ENCODE peak calls at places on chromosome 11, in seven cellular contexts. D, U, C, Q, S, M and F are unnamed samples.
A peak's percentile ranks its signal among the peaks of the same experiment; 100 is the strongest.

GRCh38 chr11:37597776-37598175 is 999.7 kb upstream of the RAG2 start:
- DNase-seq in D (no peak), U (no peak), C (no peak), Q (no peak), S (no peak), M (no peak), F (no peak)

GRCh38 chr11:48088682-48089050 is 108.3 kb downstream of the PTPRJ start:
- DNase-seq in D (no peak), U (no peak), C (peak; percentile 64), Q (no peak), S (no peak), M (no peak), F (no peak)

GRCh38 chr11:3130269-3131071 is 34.6 kb downstream of the OSBPL5 start:
- DNase-seq in D (no peak), U (no peak), C (peak; percentile 60), Q (peak; percentile 21), S (peak; percentile 89), M (no peak), F (peak; percentile 87)

GRCh38 chr11:86245369-86246292 is 1.1 kb downstream of the EED start:
- DNase-seq in D (peak; percentile 71), U (no peak), C (peak; percentile 72), Q (no peak), S (no peak), M (peak; percentile 23), F (no peak)

GRCh38 chr11:42707541-42707940 is 604.3 kb upstream of the API5 start:
- DNase-seq in D (no peak), U (no peak), C (no peak), Q (no peak), S (no peak), M (no peak), F (no peak)

GRCh38 chr11:100681064-100681502 is 6.0 kb upstream of the ARHGAP42 start:
- DNase-seq in D (peak; percentile 28), U (no peak), C (peak; percentile 68), Q (peak; percentile 33), S (peak; percentile 27), M (peak; percentile 76), F (no peak)

GRCh38 chr11:11577246-11577855 is 44.5 kb downstream of the GALNT18 start:
- DNase-seq in D (no peak), U (peak; percentile 56), C (peak; percentile 29), Q (no peak), S (no peak), M (no peak), F (no peak)

GRCh38 chr11:127392575-127392974 is 392.0 kb upstream of the KIRREL3 start:
- DNase-seq in D (no peak), U (no peak), C (peak; percentile 89), Q (no peak), S (no peak), M (no peak), F (no peak)

GRCh38 chr11:108160970-108161566 is 39.7 kb downstream of the ACAT1 start:
- DNase-seq in D (no peak), U (no peak), C (no peak), Q (no peak), S (no peak), M (no peak), F (no peak)
- TF ChIP-seq CTCF in D (no peak), U (no peak), C (no peak), Q (no peak), S (no peak), M (no peak), F (no peak)

GRCh38 chr11:65415499-65416340 is 6.9 kb upstream of the NEAT1 start:
- DNase-seq in D (no peak), U (peak; percentile 73), C (peak; percentile 54), Q (no peak), S (peak; percentile 13), M (peak; percentile 65), F (peak; percentile 57)

GRCh38 chr11:65412271-65413076 is 10.1 kb upstream of the NEAT1 start:
- DNase-seq in D (no peak), U (no peak), C (peak; percentile 36), Q (peak; percentile 24), S (peak; percentile 53), M (no peak), F (peak; percentile 29)

GRCh38 chr11:65416341-65417185 is 6.0 kb upstream of the NEAT1 start:
- DNase-seq in D (no peak), U (peak; percentile 93), C (peak; percentile 98), Q (peak; percentile 96), S (peak; percentile 92), M (peak; percentile 77), F (peak; percentile 77)

GRCh38 chr11:65417221-65417701 is 5.3 kb upstream of the NEAT1 start:
- DNase-seq in D (no peak), U (peak; percentile 86), C (peak; percentile 81), Q (peak; percentile 45), S (peak; percentile 61), M (no peak), F (peak; percentile 56)

DNA sequence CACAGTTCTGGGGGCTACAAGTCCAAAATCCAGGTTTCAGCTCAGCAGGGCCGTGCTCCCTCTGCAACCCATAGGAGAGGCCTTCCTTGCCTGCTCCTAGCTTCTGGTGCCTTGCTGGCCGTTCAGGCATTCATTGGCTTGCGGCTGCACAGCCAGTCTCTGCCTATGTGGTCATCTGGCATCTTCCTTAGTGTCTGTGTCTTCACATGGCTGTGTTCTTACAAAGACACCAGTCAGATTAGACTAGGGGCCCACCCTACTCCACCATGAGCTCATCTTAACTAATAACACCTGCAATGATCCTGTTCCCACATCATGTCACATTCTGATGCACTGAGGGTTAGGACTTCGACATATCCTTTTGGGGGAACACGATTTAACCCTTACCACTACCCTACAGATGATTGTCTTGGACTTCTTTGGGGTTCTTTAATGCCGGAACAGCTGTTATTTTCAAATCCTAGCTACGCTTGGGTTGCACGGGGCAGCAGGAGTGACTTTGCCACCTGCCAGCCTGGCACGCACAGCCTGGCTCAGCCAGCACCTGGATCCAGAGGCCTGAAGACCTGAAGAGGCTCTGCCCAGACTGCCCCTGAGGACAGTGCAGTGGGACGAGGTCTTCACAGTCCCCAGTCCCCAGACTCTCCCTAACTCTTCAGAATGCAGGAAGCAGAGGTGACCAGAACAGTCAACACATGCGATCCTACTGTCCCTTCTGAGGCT is 7.7 kb upstream of the NEAT1 start:
- DNase-seq in D (no peak), U (peak; percentile 71), C (no peak), Q (no peak), S (peak; percentile 12), M (no peak), F (peak; percentile 20)
- H3K27ac ChIP-seq in D (no peak overlapping the region), U (peak overlapping the region; percentile 6), C (no peak overlapping the region), Q (no peak overlapping the region), S (no peak overlapping the region), M (peak overlapping the region; percentile 100), F (no peak overlapping the region)

GRCh38 chr11:85182437-85183109 is 444.6 kb downstream of the DLG2 start:
- DNase-seq in D (peak; percentile 25), U (no peak), C (peak; percentile 66), Q (no peak), S (no peak), M (peak; percentile 21), F (no peak)
- TF ChIP-seq CTCF in D (no peak), U (no peak), C (peak; percentile 82), Q (no peak), S (peak; percentile 40), M (no peak), F (peak; percentile 17)

DNA sequence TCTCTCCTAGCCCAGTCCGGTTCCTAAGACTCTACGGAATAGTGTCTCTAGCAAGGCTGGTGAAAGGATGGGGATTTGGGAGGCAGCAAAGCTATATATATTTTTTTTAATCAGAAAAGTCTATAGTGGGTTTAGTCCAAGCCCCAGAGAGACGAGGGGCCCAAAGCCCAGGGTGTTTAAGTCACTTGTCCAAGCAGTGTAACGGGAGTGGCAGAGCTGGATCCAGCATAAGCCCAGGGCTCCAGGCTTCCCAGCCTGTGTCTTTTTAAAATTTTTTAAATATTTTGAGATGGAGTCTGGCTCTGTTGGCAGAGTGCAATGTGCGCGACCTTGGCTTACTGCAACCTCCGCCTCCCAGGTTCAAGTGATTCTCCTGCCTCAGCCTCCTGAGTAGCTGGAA is 6.8 kb downstream of the GRIK4 start:
- DNase-seq in D (no peak), U (no peak), C (no peak), Q (no peak), S (no peak), M (no peak), F (no peak)
- H3K27ac ChIP-seq in D (no peak overlapping the region), U (no peak overlapping the region), C (no peak overlapping the region), Q (no peak overlapping the region), S (no peak overlapping the region), M (no peak overlapping the region), F (no peak overlapping the region)